ENCODE peak calls at places on chromosome 16, in five cellular contexts. A, J, T, O and R are unnamed samples.

GRCh38 chr16:9002042-9002441 is 38.3 kb upstream of the USP7 start:
- DNase-seq in A (no peak), J (no peak), T (no peak), O (no peak), R (no peak)

GRCh38 chr16:17983847-17984639 is 352.5 kb downstream of the NPIPA8 start:
- DNase-seq in A (no peak), J (no peak), T (no peak), O (no peak), R (no peak)

GRCh38 chr16:29925805-29926674 is at the start of gene KCTD13:
- DNase-seq in A (peak), J (peak), T (peak), O (peak), R (peak)

GRCh38 chr16:68564367-68564985 is 25.4 kb downstream of the ZFP90 start:
- DNase-seq in A (no peak), J (no peak), T (no peak), O (no peak), R (no peak)

GRCh38 chr16:9340402-9341095 is 249.1 kb downstream of the HAPSTR1 start:
- DNase-seq in A (no peak), J (no peak), T (no peak), O (no peak), R (no peak)

GRCh38 chr16:84774810-84775209 is 45.0 kb upstream of the CRISPLD2 start:
- DNase-seq in A (no peak), J (no peak), T (no peak), O (peak), R (no peak)

GRCh38 chr16:88790312-88791150 is 5.5 kb upstream of the PIEZO1 start:
- DNase-seq in A (peak), J (no peak), T (no peak), O (peak), R (no peak)

GRCh38 chr16:82476786-82477185 is 150.0 kb upstream of the CDH13 start:
- DNase-seq in A (no peak), J (no peak), T (no peak), O (no peak), R (no peak)

GRCh38 chr16:83574388-83574787 is 233.4 kb upstream of the HSBP1 start:
- DNase-seq in A (no peak), J (no peak), T (no peak), O (no peak), R (no peak)

GRCh38 chr16:59126486-59126885 is 392.4 kb upstream of the GOT2 start:
- DNase-seq in A (no peak), J (no peak), T (no peak), O (no peak), R (no peak)

GRCh38 chr16:17382514-17382913 is 88.2 kb downstream of the XYLT1 start:
- DNase-seq in A (no peak), J (no peak), T (no peak), O (no peak), R (no peak)

GRCh38 chr16:49460786-49461470 is 87.3 kb downstream of the C16orf78 start:
- DNase-seq in A (no peak), J (peak), T (no peak), O (peak), R (peak)

GRCh38 chr16:76303637-76304314 is 26.6 kb downstream of the CNTNAP4 start:
- DNase-seq in A (no peak), J (no peak), T (no peak), O (no peak), R (no peak)

GRCh38 chr16:13883266-13883665 is 36.7 kb upstream of the ERCC4 start:
- DNase-seq in A (no peak), J (no peak), T (no peak), O (no peak), R (no peak)

GRCh38 chr16:85019659-85020245 is 7.8 kb upstream of the KIAA0513 start:
- DNase-seq in A (no peak), J (no peak), T (no peak), O (peak), R (no peak)

DNA sequence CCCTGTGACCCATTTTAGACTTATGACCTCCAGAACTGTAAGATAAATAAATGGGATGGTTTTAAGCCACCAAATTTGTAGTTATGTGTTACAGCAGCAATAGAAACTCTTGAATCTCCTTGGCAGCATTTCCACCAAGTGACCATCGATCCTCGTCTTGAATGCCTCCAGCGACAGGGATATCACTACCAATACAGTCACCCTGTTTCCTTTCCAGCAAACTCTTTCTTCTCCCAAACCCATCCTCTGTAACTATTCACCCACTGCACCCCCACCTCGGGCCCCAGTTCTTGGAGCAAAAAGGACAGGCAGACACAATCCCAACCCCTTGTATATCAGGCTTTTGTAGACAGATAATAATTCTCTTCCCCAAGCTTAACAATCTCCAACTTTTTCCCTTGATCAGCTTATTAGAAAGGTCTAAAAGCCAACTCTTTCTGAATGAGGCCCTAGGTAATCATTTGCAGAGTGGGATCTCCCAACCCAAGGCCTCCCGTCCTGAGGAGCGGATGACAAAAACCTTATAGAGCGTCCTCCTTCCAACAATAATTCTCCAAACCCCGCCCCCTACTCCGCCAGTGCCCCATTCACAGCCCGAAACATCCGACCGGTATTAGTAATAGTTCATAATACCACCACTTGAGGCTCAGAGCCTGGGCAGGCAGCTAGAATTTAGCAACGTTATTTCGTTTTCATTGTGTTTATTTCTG is 14.7 kb upstream of the PLLP start:
- DNase-seq in A (no peak), J (no peak), T (peak), O (no peak), R (no peak)
- TF ChIP-seq CTCF in A (peak), J (no peak), T (no peak), O (peak), R (no peak)

GRCh38 chr16:27476240-27476639 is 73.5 kb downstream of the GTF3C1 start:
- DNase-seq in A (no peak), J (no peak), T (no peak), O (no peak), R (no peak)
- TF ChIP-seq CTCF in A (no peak), J (no peak), T (no peak), O (no peak), R (no peak)

GRCh38 chr16:69845181-69845580 is 83.0 kb downstream of the WWP2 start:
- DNase-seq in A (no peak), J (no peak), T (no peak), O (no peak), R (no peak)

GRCh38 chr16:69847643-69848042 is 85.5 kb downstream of the WWP2 start:
- DNase-seq in A (no peak), J (no peak), T (no peak), O (no peak), R (no peak)

GRCh38 chr16:69851491-69852240 is 89.5 kb downstream of the WWP2 start:
- DNase-seq in A (no peak), J (no peak), T (no peak), O (no peak), R (no peak)

GRCh38 chr16:69852815-69853214 is 90.7 kb downstream of the WWP2 start:
- DNase-seq in A (no peak), J (no peak), T (no peak), O (no peak), R (no peak)

GRCh38 chr16:69848635-69849545 is 86.8 kb downstream of the WWP2 start:
- DNase-seq in A (no peak), J (no peak), T (peak), O (peak), R (no peak)
- TF ChIP-seq CTCF in A (no peak), J (no peak), T (no peak), O (no peak), R (no peak)

DNA sequence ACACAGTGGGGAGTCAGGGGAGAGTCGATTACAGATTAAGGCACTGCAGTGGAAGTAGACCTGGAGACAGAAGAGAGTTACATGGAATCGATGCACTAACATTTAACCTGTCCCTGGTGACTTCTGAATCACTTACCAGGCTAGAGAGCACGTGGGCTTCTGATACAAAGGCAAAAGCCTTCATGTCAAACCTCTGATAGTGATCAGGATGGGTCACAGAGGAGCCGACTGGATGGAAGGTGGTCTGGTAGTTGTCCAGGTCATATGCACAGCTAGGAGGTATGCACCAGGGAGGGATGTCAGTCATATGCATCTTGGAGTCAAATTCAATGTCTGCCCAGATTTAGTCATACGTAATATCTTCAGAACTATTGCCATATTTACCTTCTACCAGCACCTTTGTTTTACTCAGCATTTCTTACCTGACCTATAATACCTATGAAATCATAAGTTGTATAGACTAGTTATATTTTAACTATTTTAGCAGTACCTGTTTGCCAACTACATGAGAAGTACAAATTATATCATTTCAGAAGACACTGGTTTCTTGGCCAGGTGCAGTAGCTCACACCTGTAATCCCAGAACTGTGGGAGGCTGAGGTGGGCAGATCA is 11.7 kb downstream of the ZP2 start:
- DNase-seq in A (no peak), J (no peak), T (no peak), O (no peak), R (no peak)
- TF ChIP-seq CTCF in A (no peak), J (no peak), T (no peak), O (no peak), R (no peak)

GRCh38 chr16:55123652-55124051 is 193.0 kb downstream of the IRX5 start:
- DNase-seq in A (no peak), J (no peak), T (no peak), O (no peak), R (no peak)

GRCh38 chr16:55118701-55119260 is 188.1 kb downstream of the IRX5 start:
- DNase-seq in A (no peak), J (no peak), T (no peak), O (no peak), R (no peak)

GRCh38 chr16:55116165-55116894 is 185.7 kb downstream of the IRX5 start:
- DNase-seq in A (no peak), J (no peak), T (no peak), O (no peak), R (no peak)

GRCh38 chr16:55115506-55115905 is 184.8 kb downstream of the IRX5 start:
- DNase-seq in A (no peak), J (no peak), T (no peak), O (no peak), R (no peak)

DNA sequence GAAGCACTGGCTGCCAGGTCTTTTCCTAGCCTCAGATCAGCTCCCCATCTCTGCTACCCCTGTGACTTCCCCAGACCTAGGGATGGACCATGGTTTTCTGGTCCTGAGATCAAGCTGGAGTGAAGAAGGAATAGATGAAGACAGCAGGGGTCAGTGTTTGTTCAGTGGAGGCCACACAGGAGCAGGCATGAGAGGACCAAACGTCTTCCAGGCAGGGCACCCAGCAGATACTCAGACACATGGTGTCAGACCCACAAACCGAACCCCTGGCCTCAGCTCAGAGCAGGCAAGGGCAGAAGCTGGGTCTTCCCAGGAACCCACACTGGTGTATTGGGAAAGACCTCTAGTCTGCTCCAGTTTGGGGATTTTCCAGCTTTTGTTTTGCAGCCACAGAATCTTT is 189.7 kb downstream of the IRX5 start:
- DNase-seq in A (no peak), J (no peak), T (no peak), O (no peak), R (no peak)
- TF ChIP-seq CTCF in A (no peak), J (no peak), T (no peak), O (peak), R (no peak)

DNA sequence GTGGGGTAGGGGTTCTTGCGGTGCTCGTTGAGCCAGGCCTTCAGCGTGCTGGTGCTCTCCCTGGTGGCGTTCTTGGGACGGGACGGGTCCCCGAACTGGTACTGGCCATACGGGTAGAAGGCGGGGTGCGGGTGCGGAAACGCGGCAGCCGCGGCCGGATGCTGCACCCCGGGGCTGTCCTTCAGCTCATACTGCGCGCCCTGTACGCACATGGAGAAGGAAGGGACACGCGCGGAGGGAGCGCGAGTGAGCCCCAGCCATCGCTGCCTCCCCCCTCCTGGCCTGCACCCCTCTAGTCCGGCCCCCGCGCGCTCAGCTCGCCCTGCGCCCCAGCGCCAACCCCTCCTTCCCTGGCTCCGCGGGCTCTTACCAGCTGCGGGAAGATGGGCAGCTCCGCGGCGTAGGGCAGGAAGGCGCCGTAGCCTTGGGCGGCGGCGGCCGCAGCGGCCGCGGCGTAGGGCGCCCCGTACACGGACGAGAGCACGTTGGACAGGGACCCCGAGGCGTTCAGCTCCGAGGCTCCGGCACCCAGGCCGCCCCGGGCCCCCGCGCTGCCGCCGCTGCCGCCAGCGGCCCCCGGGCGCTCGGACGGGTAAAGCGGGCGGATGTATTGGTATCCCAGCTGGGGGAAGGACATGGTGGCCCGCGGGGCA is 1.0 kb downstream of the IRX3 start:
- DNase-seq in A (no peak), J (no peak), T (no peak), O (peak), R (peak)
- TF ChIP-seq CTCF in A (no peak), J (no peak), T (no peak), O (no peak), R (no peak)

GRCh38 chr16:2004795-2005517 is 4.7 kb downstream of the ZNF598 start:
- DNase-seq in A (no peak), J (no peak), T (no peak), O (peak), R (no peak)

GRCh38 chr16:2007081-2007836 is 2.4 kb downstream of the ZNF598 start:
- DNase-seq in A (no peak), J (no peak), T (no peak), O (peak), R (no peak)

GRCh38 chr16:2006317-2006716 is 3.3 kb downstream of the ZNF598 start:
- DNase-seq in A (no peak), J (no peak), T (no peak), O (peak), R (no peak)

GRCh38 chr16:2003827-2004641 is 5.6 kb downstream of the ZNF598 start:
- DNase-seq in A (peak), J (peak), T (peak), O (peak), R (peak)

DNA sequence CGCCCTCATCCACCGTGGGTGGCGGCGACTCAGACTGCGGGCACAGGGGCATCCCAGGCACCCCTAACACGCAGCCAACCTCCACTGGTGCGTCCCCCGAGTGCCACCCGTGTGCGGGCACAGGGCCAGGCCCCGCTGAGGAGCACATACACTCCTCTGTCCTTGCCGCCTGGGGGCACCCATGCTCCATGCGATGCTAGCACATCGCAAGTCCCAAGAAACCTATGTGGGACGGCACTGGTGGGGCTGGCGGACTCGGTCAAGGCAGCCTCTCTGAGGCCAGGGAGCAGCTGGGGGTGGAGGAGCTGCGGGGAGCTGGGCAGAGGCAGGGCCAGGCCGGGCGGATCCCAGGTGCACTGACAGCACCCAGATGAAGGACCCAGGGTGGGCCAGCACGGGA is 4.0 kb downstream of the ZNF598 start:
- DNase-seq in A (no peak), J (no peak), T (no peak), O (peak), R (no peak)
- TF ChIP-seq CTCF in A (peak), J (no peak), T (no peak), O (peak), R (no peak)